ENCODE peak calls at places on chromosomes 13 and 19, in five cellular contexts. K is mucosa of descending colon, R is KBM-7, O is fibroblast of the conjunctiva, I is left cardiac atrium. F is an unnamed sample.

GRCh38 chr13:77969299-77969698 is 50.7 kb upstream of the EDNRB start:
- DNase-seq in K (no peak), R (no peak), O (no peak), I (no peak), F (no peak)

GRCh38 chr13:111555268-111555633 is 234.8 kb downstream of the TEX29 start:
- DNase-seq in K (no peak), R (no peak), O (no peak), I (no peak), F (no peak)

GRCh38 chr19:29660835-29661234 is 4.4 kb upstream of the PLEKHF1 start:
- DNase-seq in K (no peak), R (no peak), O (no peak), I (no peak), F (no peak)

GRCh38 chr19:1425902-1426301 is 12.3 kb upstream of the RPS15 start:
- DNase-seq in K (no peak), R (no peak), O (no peak), I (no peak), F (no peak)

GRCh38 chr19:19410553-19411550 is 5.4 kb downstream of the GATAD2A start:
- DNase-seq in K (no peak), R (no peak), O (no peak), I (no peak), F (no peak)

GRCh38 chr13:44732503-44733098 is 156.5 kb upstream of the TSC22D1 start:
- DNase-seq in K (no peak), R (no peak), O (no peak), I (no peak), F (no peak)

GRCh38 chr19:18655173-18655844 is 18.5 kb downstream of the KLHL26 start:
- DNase-seq in K (no peak), R (no peak), O (no peak), I (no peak), F (no peak)

GRCh38 chr13:20867408-20867807 is 35.1 kb downstream of the XPO4 start:
- DNase-seq in K (no peak), R (no peak), O (no peak), I (no peak), F (no peak)

GRCh38 chr19:13962738-13963602 is 10.7 kb downstream of the DCAF15 start:
- DNase-seq in K (no peak), R (no peak), O (no peak), I (no peak), F (no peak)

GRCh38 chr13:83184819-83185218 is 697.5 kb downstream of the SLITRK1 start:
- DNase-seq in K (no peak), R (no peak), O (peak), I (no peak), F (no peak)

GRCh38 chr13:25930655-25931054 is 121.2 kb downstream of the SHISA2 start:
- DNase-seq in K (no peak), R (no peak), O (no peak), I (no peak), F (no peak)

GRCh38 chr13:27053902-27054595 is 117.6 kb downstream of the USP12 start:
- DNase-seq in K (no peak), R (no peak), O (peak), I (no peak), F (no peak)

GRCh38 chr19:8552810-8553209 is 24.4 kb downstream of the MYO1F start:
- DNase-seq in K (no peak), R (no peak), O (no peak), I (no peak), F (peak)

GRCh38 chr19:12847159-12848139 is 9.1 kb downstream of the MAST1 start:
- DNase-seq in K (peak), R (peak), O (peak), I (peak), F (peak)

GRCh38 chr19:53947624-53948023 is 15.1 kb upstream of the CACNG8 start:
- DNase-seq in K (no peak), R (no peak), O (no peak), I (no peak), F (peak)

GRCh38 chr13:59710995-59711701 is 452.6 kb downstream of the DIAPH3 start:
- DNase-seq in K (no peak), R (no peak), O (no peak), I (no peak), F (no peak)

GRCh38 chr13:110477711-110478245 is 83.7 kb downstream of the RAB20 start:
- DNase-seq in K (no peak), R (no peak), O (no peak), I (no peak), F (no peak)

GRCh38 chr19:57830071-57830602 is at the start of gene ZNF587B:
- DNase-seq in K (peak), R (no peak), O (peak), I (peak), F (peak)

GRCh38 chr13:75587679-75588078 is 38.1 kb downstream of the UCHL3 start:
- DNase-seq in K (no peak), R (no peak), O (no peak), I (no peak), F (no peak)

GRCh38 chr19:13847900-13848677 is 28.8 kb upstream of the NANOS3 start:
- DNase-seq in K (no peak), R (no peak), O (no peak), I (no peak), F (no peak)

GRCh38 chr13:32811297-32811800 is 204.9 kb upstream of the KL start:
- DNase-seq in K (peak), R (peak), O (no peak), I (no peak), F (no peak)

GRCh38 chr13:46149272-46150133 is 32.5 kb downstream of the LCP1 start:
- DNase-seq in K (no peak), R (no peak), O (no peak), I (no peak), F (no peak)

GRCh38 chr19:42563352-42564210 is 31.1 kb downstream of the CEACAM8 start:
- DNase-seq in K (no peak), R (peak), O (peak), I (no peak), F (peak)

F was measured in cerebellar cortex.